ENCODE peak calls at places on chromosomes 13 and 19, in five cellular contexts. E is endothelial cell, A is mucosa of descending colon, B is brain microvascular endothelial cell, X is lower leg skin. G is an unnamed sample.

GRCh38 chr19:17847538-17848366 is at the start of gene JAK3:
- DNase-seq in X (no peak), A (peak), B (peak), E (peak), G (no peak)

GRCh38 chr13:41407380-41407779 is 50.0 kb upstream of the RGCC start:
- DNase-seq in B (no peak), E (no peak), A (no peak), X (no peak), G (no peak)

GRCh38 chr13:110879482-110879881 is 35.4 kb downstream of the ANKRD10 start:
- DNase-seq in X (no peak), A (no peak), E (no peak), B (no peak), G (no peak)

GRCh38 chr13:110405597-110406450 is 98.7 kb downstream of the COL4A2 start:
- DNase-seq in E (no peak), A (no peak), X (no peak), B (no peak), G (no peak)

GRCh38 chr13:33756929-33757328 is 61.0 kb upstream of the RFC3 start:
- DNase-seq in B (no peak), A (no peak), E (no peak), X (no peak), G (no peak)

GRCh38 chr19:3732108-3732507 is 23.9 kb downstream of the TJP3 start:
- DNase-seq in A (no peak), X (no peak), E (no peak), B (no peak), G (no peak)

GRCh38 chr13:98975822-98976261 is 2.0 kb downstream of the DOCK9 start:
- DNase-seq in B (no peak), E (peak), X (no peak), A (no peak), G (no peak)

GRCh38 chr19:30111051-30111450 is 169.0 kb downstream of the URI1 start:
- DNase-seq in B (no peak), E (no peak), X (no peak), A (no peak), G (no peak)

GRCh38 chr19:35861640-35862160 is 5.0 kb downstream of the KIRREL2 start:
- DNase-seq in B (no peak), X (no peak), A (no peak), E (no peak), G (no peak)

GRCh38 chr13:108915634-108916497 is 286.5 kb downstream of the MYO16 start:
- DNase-seq in A (peak), X (peak), E (no peak), B (peak), G (no peak)

GRCh38 chr13:91361755-91362271 is 14.3 kb downstream of the MIR17HG start:
- DNase-seq in B (no peak), E (no peak), A (no peak), X (no peak), G (no peak)

GRCh38 chr13:79678100-79678499 is 197.1 kb downstream of the NDFIP2 start:
- DNase-seq in X (no peak), A (no peak), B (peak), E (no peak), G (no peak)

GRCh38 chr19:9934132-9934950 is 2.0 kb downstream of the OLFM2 start:
- DNase-seq in X (peak), A (peak), E (peak), B (peak), G (peak)

GRCh38 chr19:10100163-10100785 is 2.2 kb downstream of the ANGPTL6 start:
- DNase-seq in X (no peak), E (no peak), A (no peak), B (no peak), G (no peak)

GRCh38 chr13:87259479-87260083 is 411.6 kb upstream of the SLITRK5 start:
- DNase-seq in B (no peak), X (no peak), E (no peak), A (no peak), G (no peak)

GRCh38 chr13:52926971-52927370 is 78.5 kb upstream of the PCDH8 start:
- DNase-seq in E (no peak), B (no peak), A (no peak), X (no peak), G (no peak)
- TF ChIP-seq CTCF in E (no peak), B (no peak), A (no peak), X (no peak), G (no peak)

DNA sequence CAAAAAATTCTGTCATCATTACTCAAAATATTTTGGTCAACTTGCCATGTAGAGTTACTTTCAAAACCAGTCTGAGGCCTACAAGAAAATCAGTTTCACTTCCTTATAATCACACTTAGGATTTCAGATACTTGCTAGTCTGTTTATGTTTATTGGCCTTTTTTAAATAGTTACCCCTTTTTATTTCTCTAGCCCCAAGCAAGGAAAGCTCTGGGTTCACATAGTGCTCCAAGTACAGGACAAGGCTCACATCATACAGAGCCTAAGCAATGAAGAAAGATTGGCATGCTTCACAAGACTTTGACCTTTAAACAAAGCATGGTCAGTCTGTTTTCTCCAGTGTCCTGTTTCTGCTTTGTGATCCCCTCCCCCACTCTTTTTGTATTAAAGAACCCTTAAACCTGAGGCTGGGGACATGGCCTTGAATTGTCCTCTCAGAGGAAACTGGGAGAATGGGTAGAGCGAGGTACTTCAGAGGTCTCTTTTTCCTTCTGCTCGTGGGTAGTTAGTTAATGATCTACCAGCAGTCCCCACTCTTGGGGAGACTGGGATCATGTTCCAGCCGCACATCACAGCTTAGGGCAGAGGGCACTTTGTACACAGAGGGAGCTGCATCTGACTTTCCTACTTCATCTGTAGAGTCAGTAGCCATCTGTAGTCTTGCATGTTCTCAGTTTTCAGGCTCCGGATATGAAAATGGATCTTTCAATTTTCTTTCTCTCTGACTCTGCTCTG is 30.6 kb downstream of the CEACAM1 start:
- DNase-seq in X (no peak), B (no peak), E (no peak), A (no peak), G (no peak)
- TF ChIP-seq CTCF in X (no peak), B (no peak), E (no peak), A (no peak), G (no peak)

GRCh38 chr19:39924952-39925351 is 9.5 kb downstream of the FCGBP start:
- DNase-seq in E (no peak), B (no peak), A (no peak), X (peak), G (peak)
- TF ChIP-seq CTCF in E (no peak), B (no peak), A (no peak), X (no peak), G (no peak)

GRCh38 chr13:32033744-32034143 is 2.2 kb downstream of the FRY start:
- DNase-seq in A (no peak), E (no peak), B (no peak), X (no peak), G (no peak)

GRCh38 chr13:32029684-32030083 is 1.9 kb upstream of the FRY start:
- DNase-seq in B (no peak), X (no peak), E (no peak), A (no peak), G (no peak)

GRCh38 chr13:32032780-32033179 is 1.2 kb downstream of the FRY start:
- DNase-seq in B (no peak), E (no peak), A (no peak), X (no peak), G (no peak)

GRCh38 chr13:32031815-32032345 is 306 bp downstream of the FRY start:
- DNase-seq in A (no peak), E (no peak), X (no peak), B (no peak), G (no peak)

DNA sequence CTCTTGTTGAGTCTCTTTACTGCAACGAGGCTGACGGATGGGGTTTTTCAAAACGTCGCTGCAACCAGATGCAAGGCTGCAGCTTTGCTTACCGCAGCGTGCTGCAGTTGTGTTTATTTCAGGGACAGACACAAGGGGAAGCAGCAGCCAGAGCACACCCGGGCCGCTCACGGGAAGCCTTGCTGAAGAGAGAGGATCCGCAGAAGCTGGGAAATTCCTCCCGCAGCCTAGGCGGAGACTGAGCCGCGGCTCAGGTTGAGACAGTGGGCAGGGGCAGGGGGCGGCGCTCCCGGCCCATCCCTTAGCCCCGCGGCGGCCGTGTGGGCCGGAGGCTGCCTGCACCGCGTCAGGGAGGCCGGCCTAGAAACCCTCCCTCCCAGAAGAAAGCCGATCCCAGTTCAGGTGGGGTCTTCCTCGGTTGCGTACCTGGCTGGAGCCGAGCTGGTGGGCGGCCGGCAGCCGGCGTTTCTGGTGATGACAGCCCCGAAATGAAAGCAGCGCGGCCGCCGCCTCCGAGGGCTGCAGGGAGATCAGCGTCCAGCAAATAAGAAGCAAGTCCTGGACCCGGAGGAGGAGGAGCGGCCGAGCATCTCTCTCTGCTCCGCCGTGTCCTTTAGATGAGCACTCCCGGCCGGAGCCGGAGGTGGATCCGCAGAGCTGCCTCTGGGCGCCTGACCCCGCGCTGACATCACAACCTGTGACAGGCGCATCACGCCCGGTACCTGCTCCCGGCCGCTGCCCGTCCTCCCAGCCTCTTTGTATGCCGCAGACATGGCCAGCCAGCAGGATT is at the start of gene FRY:
- DNase-seq in B (peak), A (peak), E (peak), X (peak), G (no peak)
- TF ChIP-seq CTCF in B (peak), A (no peak), E (no peak), X (no peak), G (peak)

DNA sequence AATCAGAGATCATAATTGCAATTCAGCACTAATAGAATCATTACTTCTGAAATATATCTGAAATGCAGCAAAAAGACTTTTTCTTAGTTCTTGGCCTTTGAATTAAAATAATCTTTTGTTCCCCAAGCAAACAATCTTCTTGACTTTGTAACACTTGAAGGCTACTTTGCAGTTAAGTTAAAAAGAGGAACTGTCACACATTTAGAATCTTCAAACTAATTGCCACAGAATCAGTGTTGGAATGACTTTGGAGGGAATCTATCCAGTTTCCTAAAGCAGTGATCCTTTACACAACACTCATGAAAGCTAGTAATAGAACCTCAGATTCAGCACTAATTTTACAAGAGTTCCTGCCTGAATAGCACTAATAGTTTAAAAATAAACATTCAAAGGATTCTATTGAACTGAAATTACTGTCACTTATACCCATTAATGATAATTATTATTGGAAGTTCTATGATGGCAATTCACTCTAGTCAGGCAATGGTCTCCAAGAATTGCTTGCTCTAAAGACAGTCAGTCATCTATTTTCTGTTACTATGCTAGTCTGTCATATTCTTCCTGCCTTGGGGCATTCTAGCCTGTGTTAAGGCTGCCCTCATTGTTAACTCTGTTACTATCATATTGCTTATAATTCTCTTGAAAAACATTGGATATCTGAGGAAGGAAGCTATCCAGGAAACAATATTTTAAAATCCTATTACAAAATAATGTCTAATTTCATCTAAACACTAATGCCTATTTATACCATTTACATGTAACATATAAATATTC is 362.4 kb downstream of the DIAPH3 start:
- DNase-seq in X (no peak), B (no peak), E (no peak), A (no peak), G (no peak)
- TF ChIP-seq CTCF in X (no peak), B (no peak), E (no peak), A (no peak), G (no peak)

GRCh38 chr19:29086646-29087045 is 126.3 kb downstream of the UQCRFS1 start:
- DNase-seq in A (no peak), E (no peak), B (no peak), X (no peak), G (no peak)

GRCh38 chr19:29085630-29086029 is 127.3 kb downstream of the UQCRFS1 start:
- DNase-seq in E (no peak), A (no peak), B (no peak), X (no peak), G (no peak)

GRCh38 chr19:29083863-29084262 is 129.1 kb downstream of the UQCRFS1 start:
- DNase-seq in B (no peak), A (no peak), X (peak), E (no peak), G (no peak)

GRCh38 chr19:29086182-29086581 is 126.8 kb downstream of the UQCRFS1 start:
- DNase-seq in B (no peak), A (no peak), X (no peak), E (no peak), G (no peak)

DNA sequence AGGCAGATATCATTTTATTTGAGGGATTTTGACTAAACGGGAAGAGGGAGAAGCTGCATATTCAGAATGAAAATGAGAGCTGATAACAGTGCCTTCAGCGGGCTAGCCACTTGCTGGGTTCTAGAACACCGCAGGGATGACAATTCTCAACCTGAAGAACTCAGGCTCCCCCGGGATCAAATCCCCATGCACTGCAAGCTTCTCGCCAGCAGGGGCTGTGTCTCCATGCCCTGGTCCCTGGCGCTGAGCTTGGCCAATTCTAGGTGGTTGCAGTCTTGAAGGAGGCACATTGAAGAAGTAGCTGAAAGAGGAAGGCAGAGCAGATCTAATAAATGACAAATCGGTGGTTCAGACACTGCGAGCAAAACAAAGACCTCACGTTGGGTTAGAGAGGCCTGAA is 128.7 kb downstream of the UQCRFS1 start:
- DNase-seq in E (peak), B (no peak), A (no peak), X (peak), G (no peak)
- TF ChIP-seq CTCF in E (peak), B (no peak), A (no peak), X (no peak), G (peak)

GRCh38 chr19:16066611-16067104 is 9.6 kb upstream of the TPM4 start:
- DNase-seq in X (peak), B (peak), A (no peak), E (no peak), G (no peak)
- TF ChIP-seq CTCF in X (no peak), B (peak), A (no peak), E (no peak), G (no peak)